ENCODE peak calls at places on chromosome X, in eight cellular contexts. One of them, this sample, is unnamed. For H3K4me1, the result is how much of the 10 kb centered on the place peaks cover.

GRCh38 chrX:46325312-46325877 is 219.8 kb downstream of the ZNF674 start:
- DNase-seq in cardiac muscle cell: peak
- DNase-seq in RWPE2: peak
- DNase-seq in A549: peak
- DNase-seq in thyroid gland: peak
- DNase-seq in sigmoid colon: no peak
- DNase-seq in GM23248: peak
- DNase-seq in psoas muscle: no peak
- DNase-seq in this sample: peak

GRCh38 chrX:32745323-32745722 is 466.0 kb downstream of the DMD start:
- DNase-seq in A549: no peak
- DNase-seq in cardiac muscle cell: peak
- DNase-seq in sigmoid colon: no peak
- DNase-seq in GM23248: no peak
- DNase-seq in psoas muscle: no peak
- DNase-seq in thyroid gland: no peak
- DNase-seq in RWPE2: no peak
- DNase-seq in this sample: no peak

GRCh38 chrX:69093960-69094935 is 71.0 kb downstream of the PJA1 start:
- DNase-seq in thyroid gland: peak
- DNase-seq in A549: peak
- DNase-seq in GM23248: peak
- DNase-seq in psoas muscle: no peak
- DNase-seq in cardiac muscle cell: peak
- DNase-seq in sigmoid colon: peak
- DNase-seq in RWPE2: no peak
- DNase-seq in this sample: peak

GRCh38 chrX:16695079-16695676 is 17.3 kb downstream of the CTPS2 start:
- DNase-seq in cardiac muscle cell: peak
- DNase-seq in GM23248: peak
- DNase-seq in psoas muscle: peak
- DNase-seq in thyroid gland: peak
- DNase-seq in A549: peak
- DNase-seq in RWPE2: no peak
- DNase-seq in sigmoid colon: no peak
- DNase-seq in this sample: peak

GRCh38 chrX:130085551-130085986 is 24.7 kb downstream of the ELF4 start:
- DNase-seq in cardiac muscle cell: peak
- DNase-seq in thyroid gland: peak
- DNase-seq in RWPE2: no peak
- DNase-seq in GM23248: peak
- DNase-seq in psoas muscle: no peak
- DNase-seq in sigmoid colon: no peak
- DNase-seq in A549: no peak
- DNase-seq in this sample: no peak

GRCh38 chrX:41145920-41146608 is 60.8 kb downstream of the USP9X start:
- DNase-seq in GM23248: peak
- DNase-seq in psoas muscle: no peak
- DNase-seq in RWPE2: no peak
- DNase-seq in cardiac muscle cell: peak
- DNase-seq in thyroid gland: no peak
- DNase-seq in sigmoid colon: no peak
- DNase-seq in A549: peak
- DNase-seq in this sample: no peak

GRCh38 chrX:41082783-41083182 is 2.5 kb upstream of the USP9X start:
- DNase-seq in thyroid gland: no peak
- DNase-seq in A549: no peak
- DNase-seq in GM23248: no peak
- DNase-seq in RWPE2: no peak
- DNase-seq in sigmoid colon: no peak
- DNase-seq in psoas muscle: no peak
- DNase-seq in cardiac muscle cell: no peak
- DNase-seq in this sample: no peak

GRCh38 chrX:4560192-4560591 is 846.7 kb upstream of the PRKX start:
- DNase-seq in RWPE2: no peak
- DNase-seq in sigmoid colon: no peak
- DNase-seq in GM23248: no peak
- DNase-seq in cardiac muscle cell: no peak
- DNase-seq in psoas muscle: no peak
- DNase-seq in thyroid gland: no peak
- DNase-seq in A549: no peak
- DNase-seq in this sample: no peak

GRCh38 chrX:143536176-143536575 is 18.9 kb upstream of the SPANXN3 start:
- DNase-seq in A549: no peak
- DNase-seq in GM23248: no peak
- DNase-seq in psoas muscle: peak
- DNase-seq in sigmoid colon: no peak
- DNase-seq in thyroid gland: peak
- DNase-seq in RWPE2: no peak
- DNase-seq in cardiac muscle cell: no peak
- DNase-seq in this sample: no peak

GRCh38 chrX:117969782-117970181 is 146.8 kb downstream of the KLHL13 start:
- DNase-seq in A549: no peak
- DNase-seq in cardiac muscle cell: no peak
- DNase-seq in GM23248: no peak
- DNase-seq in RWPE2: no peak
- DNase-seq in thyroid gland: no peak
- DNase-seq in sigmoid colon: no peak
- DNase-seq in psoas muscle: no peak
- DNase-seq in this sample: no peak

GRCh38 chrX:16687514-16687913 is 25.0 kb downstream of the CTPS2 start:
- DNase-seq in cardiac muscle cell: no peak
- DNase-seq in GM23248: peak
- DNase-seq in thyroid gland: no peak
- DNase-seq in RWPE2: no peak
- DNase-seq in psoas muscle: no peak
- DNase-seq in A549: no peak
- DNase-seq in sigmoid colon: no peak
- DNase-seq in this sample: no peak

GRCh38 chrX:38879631-38880220 is 78.5 kb downstream of the MID1IP1 start:
- DNase-seq in A549: no peak
- DNase-seq in GM23248: no peak
- DNase-seq in cardiac muscle cell: no peak
- DNase-seq in thyroid gland: no peak
- DNase-seq in sigmoid colon: peak
- DNase-seq in RWPE2: no peak
- DNase-seq in psoas muscle: peak
- DNase-seq in this sample: no peak

GRCh38 chrX:12400218-12400617 is 261.9 kb downstream of the FRMPD4 start:
- DNase-seq in sigmoid colon: no peak
- DNase-seq in GM23248: no peak
- DNase-seq in RWPE2: no peak
- DNase-seq in cardiac muscle cell: no peak
- DNase-seq in A549: no peak
- DNase-seq in thyroid gland: no peak
- DNase-seq in psoas muscle: no peak
- DNase-seq in this sample: no peak

GRCh38 chrX:99242001-99242400 is 1168.1 kb downstream of the PCDH19 start:
- DNase-seq in RWPE2: no peak
- DNase-seq in sigmoid colon: no peak
- DNase-seq in GM23248: no peak
- DNase-seq in cardiac muscle cell: no peak
- DNase-seq in psoas muscle: no peak
- DNase-seq in thyroid gland: no peak
- DNase-seq in A549: no peak
- DNase-seq in this sample: no peak

GRCh38 chrX:9873952-9874351 is 87.7 kb downstream of the SHROOM2 start:
- DNase-seq in sigmoid colon: no peak
- DNase-seq in thyroid gland: peak
- DNase-seq in A549: peak
- DNase-seq in psoas muscle: no peak
- DNase-seq in cardiac muscle cell: no peak
- DNase-seq in RWPE2: no peak
- DNase-seq in GM23248: peak
- DNase-seq in this sample: no peak

GRCh38 chrX:30741545-30741944 is 88.3 kb downstream of the GK start:
- DNase-seq in cardiac muscle cell: no peak
- DNase-seq in GM23248: no peak
- DNase-seq in sigmoid colon: no peak
- DNase-seq in A549: no peak
- DNase-seq in psoas muscle: no peak
- DNase-seq in thyroid gland: no peak
- DNase-seq in RWPE2: no peak
- DNase-seq in this sample: no peak

GRCh38 chrX:109939498-109939897 is 63.4 kb upstream of the TMEM164 start:
- DNase-seq in thyroid gland: no peak
- DNase-seq in cardiac muscle cell: no peak
- DNase-seq in psoas muscle: no peak
- DNase-seq in RWPE2: no peak
- DNase-seq in sigmoid colon: no peak
- DNase-seq in A549: no peak
- DNase-seq in GM23248: no peak
- DNase-seq in this sample: no peak

GRCh38 chrX:69136546-69137331 is 28.5 kb downstream of the PJA1 start:
- DNase-seq in sigmoid colon: peak
- DNase-seq in psoas muscle: peak
- DNase-seq in A549: no peak
- DNase-seq in RWPE2: no peak
- DNase-seq in cardiac muscle cell: peak
- DNase-seq in thyroid gland: peak
- DNase-seq in GM23248: no peak
- DNase-seq in this sample: no peak

GRCh38 chrX:11273544-11273943 is 19.7 kb upstream of the AMELX start:
- DNase-seq in sigmoid colon: no peak
- DNase-seq in thyroid gland: no peak
- DNase-seq in RWPE2: no peak
- DNase-seq in GM23248: peak
- DNase-seq in A549: no peak
- DNase-seq in cardiac muscle cell: peak
- DNase-seq in psoas muscle: no peak
- DNase-seq in this sample: no peak

GRCh38 chrX:14546190-14546589 is 16.9 kb downstream of the GLRA2 start:
- DNase-seq in A549: no peak
- DNase-seq in GM23248: no peak
- DNase-seq in cardiac muscle cell: no peak
- DNase-seq in RWPE2: no peak
- DNase-seq in thyroid gland: no peak
- DNase-seq in psoas muscle: no peak
- DNase-seq in sigmoid colon: no peak
- DNase-seq in this sample: no peak

GRCh38 chrX:116232833-116233232 is 62.3 kb downstream of the AGTR2 start:
- DNase-seq in thyroid gland: no peak
- DNase-seq in psoas muscle: no peak
- DNase-seq in cardiac muscle cell: peak
- DNase-seq in GM23248: peak
- DNase-seq in RWPE2: no peak
- DNase-seq in sigmoid colon: no peak
- DNase-seq in A549: peak
- DNase-seq in this sample: no peak

DNA sequence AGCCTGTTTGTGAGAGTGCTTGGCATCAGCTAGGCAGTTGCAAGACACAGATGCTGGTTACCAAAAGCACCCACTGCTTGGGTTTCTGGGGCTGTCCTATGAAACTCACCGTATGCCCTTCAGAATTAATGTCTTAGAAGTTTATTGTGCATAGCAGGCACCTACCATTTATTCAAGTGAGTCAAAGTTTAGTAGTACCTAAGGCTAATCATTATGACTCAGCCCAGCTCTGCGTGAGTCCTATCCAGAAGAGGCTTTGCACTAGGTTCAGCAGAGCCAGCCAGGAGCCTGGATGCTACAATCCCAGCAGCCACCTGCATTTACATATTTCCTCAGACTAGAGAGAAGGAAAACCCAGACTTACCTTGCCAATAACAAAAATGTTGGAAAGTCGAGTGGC is 4.2 kb downstream of the RPS4X start:
- DNase-seq in thyroid gland: no peak
- DNase-seq in sigmoid colon: no peak
- DNase-seq in cardiac muscle cell: no peak
- DNase-seq in psoas muscle: no peak
- DNase-seq in RWPE2: no peak
- DNase-seq in GM23248: peak
- DNase-seq in A549: peak
- DNase-seq in this sample: no peak
- H3K4me1 ChIP-seq in thyroid gland: under half
- H3K4me1 ChIP-seq in sigmoid colon: under half
- H3K4me1 ChIP-seq in cardiac muscle cell: under half
- H3K4me1 ChIP-seq in psoas muscle: under half
- H3K4me1 ChIP-seq in RWPE2: under half
- H3K4me1 ChIP-seq in GM23248: half or more
- H3K4me1 ChIP-seq in A549: half or more
- H3K4me1 ChIP-seq in this sample: under half

DNA sequence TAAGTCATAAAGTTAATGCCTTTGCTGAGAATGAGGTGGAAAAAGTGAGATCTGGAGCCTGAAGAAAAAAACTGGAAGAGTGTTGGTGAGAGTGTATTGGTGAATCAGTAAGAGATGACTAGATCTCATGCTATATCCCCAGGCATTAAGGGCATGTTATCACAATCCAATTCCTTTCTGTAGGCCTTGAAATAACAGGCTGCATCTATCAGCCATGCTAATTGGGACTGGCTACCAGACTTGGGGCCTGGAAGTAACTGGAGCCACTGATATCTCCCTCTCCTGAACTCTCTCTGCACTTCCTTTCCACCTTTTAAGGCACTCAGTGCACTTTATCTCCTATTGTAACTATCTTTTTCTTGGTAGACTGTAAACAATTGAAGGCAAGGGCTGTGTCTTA is 88.8 kb upstream of the HPRT1 start:
- DNase-seq in RWPE2: no peak
- DNase-seq in cardiac muscle cell: no peak
- DNase-seq in thyroid gland: no peak
- DNase-seq in sigmoid colon: no peak
- DNase-seq in psoas muscle: no peak
- DNase-seq in GM23248: no peak
- DNase-seq in A549: no peak
- DNase-seq in this sample: no peak
- H3K4me1 ChIP-seq in RWPE2: under half
- H3K4me1 ChIP-seq in cardiac muscle cell: under half
- H3K4me1 ChIP-seq in thyroid gland: under half
- H3K4me1 ChIP-seq in sigmoid colon: under half
- H3K4me1 ChIP-seq in psoas muscle: under half
- H3K4me1 ChIP-seq in GM23248: under half
- H3K4me1 ChIP-seq in A549: under half
- H3K4me1 ChIP-seq in this sample: under half

GRCh38 chrX:150570512-150570911 is 2.1 kb downstream of the MTM1 start:
- DNase-seq in GM23248: no peak
- DNase-seq in cardiac muscle cell: peak
- DNase-seq in A549: no peak
- DNase-seq in thyroid gland: no peak
- DNase-seq in RWPE2: no peak
- DNase-seq in psoas muscle: no peak
- DNase-seq in sigmoid colon: no peak
- DNase-seq in this sample: peak
- H3K4me1 ChIP-seq in GM23248: under half
- H3K4me1 ChIP-seq in cardiac muscle cell: under half
- H3K4me1 ChIP-seq in A549: under half
- H3K4me1 ChIP-seq in thyroid gland: under half
- H3K4me1 ChIP-seq in RWPE2: under half
- H3K4me1 ChIP-seq in psoas muscle: under half
- H3K4me1 ChIP-seq in sigmoid colon: under half
- H3K4me1 ChIP-seq in this sample: under half

GRCh38 chrX:19769467-19769866 is 117.9 kb downstream of the SH3KBP1 start:
- DNase-seq in cardiac muscle cell: no peak
- DNase-seq in A549: no peak
- DNase-seq in thyroid gland: no peak
- DNase-seq in RWPE2: no peak
- DNase-seq in psoas muscle: no peak
- DNase-seq in GM23248: no peak
- DNase-seq in sigmoid colon: no peak
- DNase-seq in this sample: no peak
- H3K4me1 ChIP-seq in cardiac muscle cell: under half
- H3K4me1 ChIP-seq in A549: under half
- H3K4me1 ChIP-seq in thyroid gland: under half
- H3K4me1 ChIP-seq in RWPE2: under half
- H3K4me1 ChIP-seq in psoas muscle: under half
- H3K4me1 ChIP-seq in GM23248: under half
- H3K4me1 ChIP-seq in sigmoid colon: under half
- H3K4me1 ChIP-seq in this sample: under half